ENCODE peak calls at places on chromosomes 4 and X, in seven cellular contexts. One of them, this sample, is unnamed.

GRCh38 chr4:15010038-15010585 is 7.8 kb downstream of the CPEB2 start:
- DNase-seq in H9: no peak
- DNase-seq in CD8-positive, alpha-beta T cell: no peak
- DNase-seq in GM13977: no peak
- DNase-seq in substantia nigra: no peak
- DNase-seq in germinal center: no peak
- DNase-seq in mesothelial cell of epicardium: no peak
- DNase-seq in this sample: no peak

GRCh38 chrX:11209798-11210197 is 83.4 kb upstream of the AMELX start:
- DNase-seq in substantia nigra: no peak
- DNase-seq in H9: no peak
- DNase-seq in GM13977: no peak
- DNase-seq in germinal center: no peak
- DNase-seq in mesothelial cell of epicardium: no peak
- DNase-seq in CD8-positive, alpha-beta T cell: no peak
- DNase-seq in this sample: no peak

GRCh38 chrX:12975670-12975965 is 708 bp downstream of the TMSB4X start:
- DNase-seq in mesothelial cell of epicardium: no peak
- DNase-seq in CD8-positive, alpha-beta T cell: no peak
- DNase-seq in H9: no peak
- DNase-seq in substantia nigra: no peak
- DNase-seq in germinal center: no peak
- DNase-seq in GM13977: no peak
- DNase-seq in this sample: no peak

GRCh38 chr4:18593297-18594002 is 571.9 kb upstream of the LCORL start:
- DNase-seq in substantia nigra: peak
- DNase-seq in CD8-positive, alpha-beta T cell: peak
- DNase-seq in H9: peak
- DNase-seq in germinal center: peak
- DNase-seq in mesothelial cell of epicardium: no peak
- DNase-seq in GM13977: peak
- DNase-seq in this sample: peak

GRCh38 chr4:122612540-122612939 is 8.3 kb downstream of the IL21 start:
- DNase-seq in CD8-positive, alpha-beta T cell: no peak
- DNase-seq in GM13977: no peak
- DNase-seq in substantia nigra: no peak
- DNase-seq in mesothelial cell of epicardium: no peak
- DNase-seq in H9: no peak
- DNase-seq in germinal center: no peak
- DNase-seq in this sample: no peak

GRCh38 chr4:104490096-104490769 is 4.5 kb downstream of the CXXC4 start:
- DNase-seq in GM13977: peak
- DNase-seq in mesothelial cell of epicardium: no peak
- DNase-seq in H9: peak
- DNase-seq in germinal center: no peak
- DNase-seq in CD8-positive, alpha-beta T cell: no peak
- DNase-seq in substantia nigra: peak
- DNase-seq in this sample: no peak

GRCh38 chr4:2837904-2838496 is 5.6 kb upstream of the ADD1 start:
- DNase-seq in substantia nigra: no peak
- DNase-seq in H9: no peak
- DNase-seq in germinal center: peak
- DNase-seq in GM13977: no peak
- DNase-seq in mesothelial cell of epicardium: no peak
- DNase-seq in CD8-positive, alpha-beta T cell: peak
- DNase-seq in this sample: peak

GRCh38 chr4:13059015-13059414 is 425.1 kb downstream of the RAB28 start:
- DNase-seq in CD8-positive, alpha-beta T cell: no peak
- DNase-seq in H9: no peak
- DNase-seq in substantia nigra: no peak
- DNase-seq in germinal center: no peak
- DNase-seq in mesothelial cell of epicardium: no peak
- DNase-seq in GM13977: no peak
- DNase-seq in this sample: no peak

GRCh38 chr4:26490111-26490979 is at the start of gene CCKAR:
- DNase-seq in substantia nigra: no peak
- DNase-seq in H9: no peak
- DNase-seq in germinal center: no peak
- DNase-seq in CD8-positive, alpha-beta T cell: no peak
- DNase-seq in GM13977: no peak
- DNase-seq in mesothelial cell of epicardium: no peak
- DNase-seq in this sample: no peak

GRCh38 chr4:58723954-58724353 is 1613.8 kb upstream of the IGFBP7 start:
- DNase-seq in substantia nigra: no peak
- DNase-seq in H9: no peak
- DNase-seq in mesothelial cell of epicardium: no peak
- DNase-seq in germinal center: no peak
- DNase-seq in GM13977: no peak
- DNase-seq in CD8-positive, alpha-beta T cell: no peak
- DNase-seq in this sample: no peak

GRCh38 chrX:118261136-118261535 is 84.8 kb upstream of the WDR44 start:
- DNase-seq in GM13977: no peak
- DNase-seq in substantia nigra: no peak
- DNase-seq in CD8-positive, alpha-beta T cell: no peak
- DNase-seq in mesothelial cell of epicardium: no peak
- DNase-seq in germinal center: no peak
- DNase-seq in H9: no peak
- DNase-seq in this sample: no peak

GRCh38 chr4:8221476-8221875 is 22.4 kb downstream of the SH3TC1 start:
- DNase-seq in mesothelial cell of epicardium: no peak
- DNase-seq in germinal center: no peak
- DNase-seq in GM13977: peak
- DNase-seq in H9: no peak
- DNase-seq in CD8-positive, alpha-beta T cell: no peak
- DNase-seq in substantia nigra: no peak
- DNase-seq in this sample: no peak

GRCh38 chr4:103306870-103307345 is 108.8 kb upstream of the CENPE start:
- DNase-seq in CD8-positive, alpha-beta T cell: no peak
- DNase-seq in H9: peak
- DNase-seq in substantia nigra: peak
- DNase-seq in GM13977: no peak
- DNase-seq in germinal center: no peak
- DNase-seq in mesothelial cell of epicardium: no peak
- DNase-seq in this sample: no peak

GRCh38 chr4:24560770-24561415 is 23.5 kb downstream of the DHX15 start:
- DNase-seq in GM13977: no peak
- DNase-seq in germinal center: no peak
- DNase-seq in mesothelial cell of epicardium: no peak
- DNase-seq in CD8-positive, alpha-beta T cell: no peak
- DNase-seq in H9: no peak
- DNase-seq in substantia nigra: no peak
- DNase-seq in this sample: no peak

GRCh38 chrX:99413317-99413716 is 996.8 kb downstream of the PCDH19 start:
- DNase-seq in CD8-positive, alpha-beta T cell: no peak
- DNase-seq in germinal center: no peak
- DNase-seq in substantia nigra: no peak
- DNase-seq in mesothelial cell of epicardium: no peak
- DNase-seq in GM13977: no peak
- DNase-seq in H9: no peak
- DNase-seq in this sample: no peak

GRCh38 chr4:140996757-140997156 is 136.5 kb downstream of the RNF150 start:
- DNase-seq in H9: no peak
- DNase-seq in mesothelial cell of epicardium: no peak
- DNase-seq in germinal center: no peak
- DNase-seq in substantia nigra: no peak
- DNase-seq in GM13977: no peak
- DNase-seq in CD8-positive, alpha-beta T cell: no peak
- DNase-seq in this sample: no peak

GRCh38 chr4:118344801-118345200 is 8.0 kb downstream of the PRSS12 start:
- DNase-seq in germinal center: no peak
- DNase-seq in substantia nigra: no peak
- DNase-seq in GM13977: no peak
- DNase-seq in H9: no peak
- DNase-seq in CD8-positive, alpha-beta T cell: no peak
- DNase-seq in mesothelial cell of epicardium: no peak
- DNase-seq in this sample: no peak

GRCh38 chrX:32614707-32615106 is 596.6 kb downstream of the DMD start:
- DNase-seq in GM13977: no peak
- DNase-seq in mesothelial cell of epicardium: no peak
- DNase-seq in CD8-positive, alpha-beta T cell: no peak
- DNase-seq in substantia nigra: no peak
- DNase-seq in germinal center: no peak
- DNase-seq in H9: no peak
- DNase-seq in this sample: no peak

GRCh38 chrX:8636442-8636841 is 95.5 kb downstream of the ANOS1 start:
- DNase-seq in H9: no peak
- DNase-seq in germinal center: no peak
- DNase-seq in GM13977: no peak
- DNase-seq in mesothelial cell of epicardium: no peak
- DNase-seq in substantia nigra: no peak
- DNase-seq in CD8-positive, alpha-beta T cell: no peak
- DNase-seq in this sample: no peak

GRCh38 chrX:149453911-149454820 is 50.9 kb downstream of the IDS start:
- DNase-seq in germinal center: no peak
- DNase-seq in H9: no peak
- DNase-seq in mesothelial cell of epicardium: no peak
- DNase-seq in substantia nigra: no peak
- DNase-seq in GM13977: no peak
- DNase-seq in CD8-positive, alpha-beta T cell: no peak
- DNase-seq in this sample: no peak

GRCh38 chrX:45264865-45265264 is 64.2 kb upstream of the DIPK2B start:
- DNase-seq in substantia nigra: peak
- DNase-seq in GM13977: no peak
- DNase-seq in CD8-positive, alpha-beta T cell: no peak
- DNase-seq in mesothelial cell of epicardium: no peak
- DNase-seq in germinal center: no peak
- DNase-seq in H9: no peak
- DNase-seq in this sample: no peak